ENCODE peak calls at places on chromosomes 13 and 19, in seven cellular contexts. X is tibial artery; G is CD8-positive, alpha-beta memory T cell; T is tibial nerve; S is cardiac muscle cell; U is heart right ventricle; Q is A549. J is an unnamed sample.

GRCh38 chr19:35742121-35742724 is at the start of gene IGFLR1:
- DNase-seq in X (no peak), U (no peak), S (no peak), Q (no peak), G (peak; percentile 65), T (no peak), J (no peak)

GRCh38 chr13:112803422-112803821 is 113.6 kb downstream of the ATP11A start:
- DNase-seq in X (no peak), U (no peak), T (no peak), Q (no peak), S (no peak), G (no peak), J (no peak)

GRCh38 chr19:18278521-18279265 is 2.7 kb downstream of the JUND start:
- DNase-seq in X (no peak), U (no peak), Q (no peak), S (no peak), G (peak; percentile 62), T (no peak), J (no peak)

GRCh38 chr19:17327654-17328516 is 6.8 kb downstream of the ANO8 start:
- DNase-seq in Q (no peak), G (peak; percentile 48), U (no peak), X (no peak), T (no peak), S (peak; percentile 89), J (no peak)

GRCh38 chr19:35013047-35013819 is 13.1 kb downstream of the GRAMD1A start:
- DNase-seq in X (peak; percentile 68), T (peak; percentile 69), Q (peak; percentile 86), U (peak; percentile 81), S (peak; percentile 76), G (peak; percentile 75), J (peak; percentile 76)

GRCh38 chr13:45602183-45602582 is 13.4 kb downstream of the ERICH6B start:
- DNase-seq in G (no peak), T (no peak), X (no peak), Q (no peak), S (no peak), U (no peak), J (no peak)

GRCh38 chr19:6739884-6740588 is 556 bp downstream of the TRIP10 start:
- DNase-seq in U (peak; percentile 63), X (no peak), G (no peak), Q (peak; percentile 53), T (no peak), S (peak; percentile 75), J (peak; percentile 57)

GRCh38 chr13:97003071-97003470 is 8.8 kb upstream of the OXGR1 start:
- DNase-seq in T (no peak), S (no peak), U (no peak), Q (no peak), X (no peak), G (no peak), J (no peak)

GRCh38 chr19:5191091-5191490 is 149.5 kb downstream of the PTPRS start:
- DNase-seq in Q (no peak), U (no peak), G (no peak), S (no peak), T (no peak), X (no peak), J (no peak)

GRCh38 chr19:15445807-15446376 is 3.9 kb downstream of the WIZ start:
- DNase-seq in G (no peak), T (no peak), U (peak; percentile 59), S (no peak), Q (no peak), X (no peak), J (peak; percentile 77)

GRCh38 chr13:80524447-80525215 is 183.7 kb upstream of the SPRY2 start:
- DNase-seq in U (no peak), S (no peak), G (no peak), X (no peak), T (no peak), Q (no peak), J (no peak)

GRCh38 chr13:110319774-110320509 is 12.9 kb downstream of the COL4A2 start:
- DNase-seq in U (no peak), S (no peak), G (no peak), T (no peak), Q (peak; percentile 62), X (no peak), J (no peak)
- H3K4me3 ChIP-seq in U (no peak overlapping the region), S (no peak overlapping the region), G (no peak overlapping the region), T (no peak overlapping the region), Q (peak overlapping the region; percentile 14), X (no peak overlapping the region), J (peak overlapping the region; percentile 15)

DNA sequence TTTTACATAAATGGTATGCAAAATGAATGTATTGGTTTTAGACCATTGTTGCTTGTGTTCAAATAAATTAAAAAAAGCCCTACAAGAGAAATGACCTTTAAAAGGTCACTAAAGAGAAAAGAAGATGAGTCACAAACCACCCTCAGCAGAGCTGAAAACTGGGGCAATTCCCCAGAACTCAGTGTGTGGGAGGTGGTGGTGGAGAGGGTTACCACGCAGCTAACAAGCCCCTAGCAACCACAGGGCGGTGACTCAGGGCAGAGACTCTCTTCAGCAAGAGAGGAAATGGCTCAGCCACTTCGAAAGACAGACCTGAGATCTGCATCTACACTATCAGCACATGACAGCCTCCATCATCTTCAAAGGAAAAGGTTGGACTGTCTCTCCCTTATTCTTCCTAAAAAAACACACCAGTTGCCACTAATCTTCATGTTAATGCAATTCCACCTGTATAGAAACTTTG is 29.4 kb upstream of the NDFIP2 start:
- DNase-seq in S (no peak), Q (peak; percentile 13), X (no peak), T (no peak), U (no peak), G (peak; percentile 80), J (no peak)
- H3K27ac ChIP-seq in S (no peak overlapping the region), Q (no peak overlapping the region), X (no peak overlapping the region), T (no peak overlapping the region), U (no peak overlapping the region), G (no peak overlapping the region), J (no peak overlapping the region)

GRCh38 chr13:25778302-25778701 is 273.5 kb downstream of the SHISA2 start:
- DNase-seq in U (no peak), X (no peak), G (no peak), T (no peak), S (no peak), Q (no peak), J (no peak)
- H3K4me1 ChIP-seq in U (no peaks in the 10 kb centered on the region), X (no peaks in the 10 kb centered on the region), G (no peaks in the 10 kb centered on the region), T (no peaks in the 10 kb centered on the region), S (peaks cover 48% of the 10 kb centered on the region), Q (no peaks in the 10 kb centered on the region), J (no peaks in the 10 kb centered on the region)

DNA sequence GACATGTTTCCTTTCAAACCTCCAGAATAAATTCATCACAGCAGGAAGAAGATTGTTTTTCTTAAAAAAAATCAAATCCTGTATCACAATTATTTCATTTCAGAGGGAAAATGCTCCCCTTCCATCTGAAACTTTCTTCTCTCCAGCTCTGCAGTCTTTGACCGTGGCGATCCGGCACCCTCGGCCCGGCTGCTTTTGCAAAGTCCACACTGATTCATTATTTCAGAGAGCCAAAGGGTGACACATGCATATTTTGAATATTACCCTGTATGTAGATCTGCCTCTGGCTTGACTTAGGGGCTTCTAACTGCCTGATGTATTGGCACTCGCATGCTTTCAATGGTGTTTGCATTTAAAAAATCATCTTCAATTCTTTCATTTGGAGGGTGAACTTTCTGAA is 222.7 kb upstream of the MAB21L1 start:
- DNase-seq in G (no peak), S (no peak), Q (no peak), X (no peak), U (no peak), T (no peak), J (no peak)
- H3K4me3 ChIP-seq in G (no peak overlapping the region), S (no peak overlapping the region), Q (no peak overlapping the region), X (no peak overlapping the region), U (no peak overlapping the region), T (no peak overlapping the region), J (no peak overlapping the region)

GRCh38 chr19:11814707-11815050 is 606 bp downstream of the ZNF440 start:
- DNase-seq in G (no peak), U (no peak), X (no peak), S (peak; percentile 30), T (no peak), Q (no peak), J (no peak)
- H3K27ac ChIP-seq in G (peak overlapping the region; percentile 76), U (peak overlapping the region; percentile 86), X (peak overlapping the region; percentile 91), S (peak overlapping the region; percentile 97), T (peak overlapping the region; percentile 72), Q (no peak overlapping the region), J (peak overlapping the region; percentile 97)

DNA sequence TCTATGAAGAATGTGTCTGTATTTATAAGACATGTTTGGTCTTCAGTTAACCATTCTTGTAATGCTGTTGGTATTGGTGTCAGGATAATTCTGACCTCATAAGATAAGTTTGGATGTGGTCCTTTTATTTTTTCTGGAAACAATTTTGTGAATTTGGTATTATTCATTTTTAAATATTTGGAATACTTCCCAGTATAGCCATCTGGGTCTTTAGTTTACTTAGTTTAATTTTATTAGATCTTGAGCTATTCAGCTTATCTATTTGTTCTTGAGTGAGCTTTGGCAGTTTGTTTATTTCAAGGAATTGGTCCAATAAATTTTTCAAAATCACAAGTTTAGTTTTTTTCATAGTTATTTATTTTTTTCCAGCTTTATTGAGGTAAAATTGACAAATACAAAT is 335.4 kb upstream of the PCDH20 start:
- DNase-seq in X (no peak), T (no peak), Q (no peak), S (no peak), U (no peak), G (no peak), J (no peak)
- H3K4me1 ChIP-seq in X (no peaks in the 10 kb centered on the region), T (no peaks in the 10 kb centered on the region), Q (no peaks in the 10 kb centered on the region), S (no peaks in the 10 kb centered on the region), U (no peaks in the 10 kb centered on the region), G (no peaks in the 10 kb centered on the region), J (no peaks in the 10 kb centered on the region)

GRCh38 chr19:1860133-1860775 is 3.1 kb downstream of the KLF16 start:
- DNase-seq in G (peak; percentile 54), T (no peak), X (no peak), S (peak; percentile 67), Q (no peak), U (no peak), J (no peak)
- H3K4me3 ChIP-seq in G (no peak overlapping the region), T (no peak overlapping the region), X (no peak overlapping the region), S (no peak overlapping the region), Q (peak overlapping the region; percentile 68), U (no peak overlapping the region), J (no peak overlapping the region)

GRCh38 chr19:2554856-2555255 is 78.9 kb downstream of the GADD45B start:
- DNase-seq in S (no peak), U (no peak), X (no peak), G (no peak), Q (no peak), T (no peak), J (peak; percentile 13)
- H3K27ac ChIP-seq in S (peak overlapping the region; percentile 50), U (no peak overlapping the region), X (peak overlapping the region; percentile 67), G (no peak overlapping the region), Q (peak overlapping the region; percentile 59), T (no peak overlapping the region), J (no peak overlapping the region)

DNA sequence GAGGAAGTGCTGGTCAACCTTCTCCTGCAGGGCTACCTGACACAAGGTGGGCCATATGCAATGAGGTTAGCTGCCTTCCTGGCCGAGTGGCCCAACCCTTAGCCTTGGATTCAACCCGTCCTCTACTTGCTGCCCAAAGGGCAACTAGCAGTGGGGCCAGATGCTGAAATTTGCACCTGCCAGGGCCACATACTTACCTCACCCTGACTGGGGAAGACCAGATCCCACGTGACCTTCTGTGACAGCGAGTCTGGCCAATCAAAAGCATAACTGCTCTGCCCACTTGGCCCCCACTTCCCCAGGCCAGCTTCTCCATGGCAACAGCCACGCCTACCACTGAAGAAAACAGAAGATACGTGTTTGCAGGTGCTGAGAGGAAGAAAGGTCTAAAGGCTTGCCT is 10.9 kb downstream of the PEG3 start:
- DNase-seq in T (no peak), G (no peak), S (no peak), X (no peak), Q (no peak), U (no peak), J (no peak)
- H3K4me1 ChIP-seq in T (no peaks in the 10 kb centered on the region), G (no peaks in the 10 kb centered on the region), S (no peaks in the 10 kb centered on the region), X (no peaks in the 10 kb centered on the region), Q (no peaks in the 10 kb centered on the region), U (no peaks in the 10 kb centered on the region), J (peaks cover 5% of the 10 kb centered on the region)

J was measured in left ventricle myocardium inferior.